ENCODE peak calls at places on chromosomes 5 and 9, in four cellular contexts. T is esophagus squamous epithelium, Z is mucosa of descending colon, I is progenitor cell of endocrine pancreas. C is an unnamed sample.

GRCh38 chr5:177301503-177302165 is 1.9 kb downstream of the RAB24 start:
- DNase-seq in T (no peak), Z (peak), I (no peak), C (no peak)

GRCh38 chr5:68272289-68272688 is 56.7 kb downstream of the PIK3R1 start:
- DNase-seq in T (no peak), Z (no peak), I (no peak), C (no peak)

GRCh38 chr9:128553695-128554094 is 1.3 kb downstream of the SPTAN1 start:
- DNase-seq in T (no peak), Z (no peak), I (no peak), C (no peak)

GRCh38 chr9:130284249-130284625 is 18.7 kb downstream of the HMCN2 start:
- DNase-seq in T (no peak), Z (no peak), I (no peak), C (no peak)

GRCh38 chr5:157562111-157562581 is 13.4 kb downstream of the ADAM19 start:
- DNase-seq in T (no peak), Z (no peak), I (no peak), C (no peak)

GRCh38 chr5:171675511-171675910 is 110.1 kb upstream of the SMIM23 start:
- DNase-seq in T (no peak), Z (no peak), I (no peak), C (no peak)

GRCh38 chr5:130021000-130021399 is 116.7 kb downstream of the CHSY3 start:
- DNase-seq in T (no peak), Z (no peak), I (no peak), C (no peak)

GRCh38 chr9:36974731-36975130 is 59.3 kb downstream of the PAX5 start:
- DNase-seq in T (no peak), Z (no peak), I (no peak), C (no peak)

GRCh38 chr9:118686940-118687339 is 682.3 kb downstream of the BRINP1 start:
- DNase-seq in T (no peak), Z (no peak), I (no peak), C (no peak)

GRCh38 chr9:70093944-70094343 is 50.3 kb downstream of the MAMDC2 start:
- DNase-seq in T (no peak), Z (no peak), I (no peak), C (no peak)

GRCh38 chr5:79795764-79796398 is 106.2 kb downstream of the CMYA5 start:
- DNase-seq in T (no peak), Z (no peak), I (no peak), C (no peak)

GRCh38 chr5:77514457-77514856 is 22.3 kb upstream of the WDR41 start:
- DNase-seq in T (no peak), Z (no peak), I (no peak), C (no peak)

GRCh38 chr9:79731483-79731882 is 159.7 kb downstream of the TLE4 start:
- DNase-seq in T (no peak), Z (no peak), I (no peak), C (no peak)

GRCh38 chr5:118863345-118863744 is 125.0 kb downstream of the DTWD2 start:
- DNase-seq in T (no peak), Z (no peak), I (no peak), C (no peak)

GRCh38 chr9:20066120-20066519 is 277.3 kb upstream of the SLC24A2 start:
- DNase-seq in T (no peak), Z (no peak), I (no peak), C (no peak)

GRCh38 chr5:177336112-177336511 is 15.4 kb downstream of the LMAN2 start:
- DNase-seq in T (no peak), Z (peak), I (no peak), C (no peak)

GRCh38 chr9:135714242-135715055 is 12.5 kb downstream of the KCNT1 start:
- DNase-seq in T (no peak), Z (no peak), I (peak), C (no peak)

GRCh38 chr9:129384138-129384886 is 206.3 kb upstream of the IER5L start:
- DNase-seq in T (no peak), Z (peak), I (no peak), C (no peak)

GRCh38 chr5:7330141-7330712 is 65.7 kb upstream of the ADCY2 start:
- DNase-seq in T (no peak), Z (no peak), I (no peak), C (no peak)

GRCh38 chr5:9562101-9562500 is 16.2 kb upstream of the SEMA5A start:
- DNase-seq in T (no peak), Z (no peak), I (no peak), C (no peak)

GRCh38 chr9:107405511-107405910 is 84.1 kb downstream of the KLF4 start:
- DNase-seq in T (no peak), Z (no peak), I (no peak), C (no peak)

GRCh38 chr9:133708770-133709611 is 29.2 kb downstream of the SARDH start:
- DNase-seq in T (no peak), Z (peak), I (no peak), C (no peak)

GRCh38 chr9:112371060-112371459 is 8.8 kb upstream of the HSDL2 start:
- DNase-seq in T (no peak), Z (no peak), I (no peak), C (no peak)

GRCh38 chr5:54672867-54673266 is 155.3 kb downstream of the SNX18 start:
- DNase-seq in T (no peak), Z (no peak), I (no peak), C (no peak)

GRCh38 chr5:54671111-54671531 is 153.6 kb downstream of the SNX18 start:
- DNase-seq in T (no peak), Z (no peak), I (no peak), C (no peak)

GRCh38 chr5:54669285-54669684 is 151.7 kb downstream of the SNX18 start:
- DNase-seq in T (no peak), Z (no peak), I (no peak), C (no peak)

GRCh38 chr5:54668096-54668495 is 150.5 kb downstream of the SNX18 start:
- DNase-seq in T (no peak), Z (no peak), I (no peak), C (no peak)

DNA sequence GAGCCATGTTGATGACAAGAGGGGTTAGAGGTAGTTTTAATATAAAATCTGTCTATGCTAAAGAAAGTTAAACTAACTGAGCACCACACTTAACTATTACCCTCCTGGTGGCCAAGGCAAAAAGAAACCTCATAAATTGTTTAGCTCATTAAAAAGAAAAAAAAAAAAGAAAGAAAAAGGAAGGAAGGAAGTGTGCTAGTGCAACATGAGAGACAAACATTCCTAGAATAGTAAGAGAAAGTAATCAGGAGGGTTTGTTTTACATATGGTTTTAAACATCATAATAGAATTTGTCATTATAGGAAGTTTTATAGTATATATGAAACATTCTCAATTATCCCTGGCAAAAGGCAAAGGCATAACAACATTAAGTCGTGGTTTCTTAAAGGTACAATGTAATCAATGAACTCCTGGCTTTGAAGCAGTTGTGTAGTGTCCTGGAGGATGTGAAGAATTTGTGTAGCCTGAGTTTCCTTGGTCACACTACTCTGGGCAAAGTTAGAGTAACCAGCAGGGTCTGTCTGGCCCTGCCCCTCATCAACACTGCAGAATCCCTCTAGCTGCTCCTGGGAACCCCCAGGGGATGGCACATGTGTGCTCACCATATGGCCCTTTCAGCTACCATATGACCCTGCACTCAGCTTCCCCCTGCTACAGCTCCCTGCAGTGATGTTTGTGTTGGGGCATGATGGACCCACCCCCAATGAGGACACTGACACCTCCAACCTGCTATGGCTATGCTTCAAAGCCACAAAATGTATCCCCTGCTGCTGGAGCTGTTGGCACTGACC is 152.5 kb downstream of the SNX18 start:
- DNase-seq in T (no peak), Z (no peak), I (no peak), C (no peak)
- TF ChIP-seq CTCF in T (no peak), Z (no peak), I (no peak), C (no peak)

GRCh38 chr5:52562473-52562872 is 225.2 kb upstream of the ITGA1 start:
- DNase-seq in T (no peak), Z (no peak), I (no peak), C (no peak)

GRCh38 chr5:52564594-52564993 is 223.1 kb upstream of the ITGA1 start:
- DNase-seq in T (no peak), Z (no peak), I (no peak), C (no peak)

DNA sequence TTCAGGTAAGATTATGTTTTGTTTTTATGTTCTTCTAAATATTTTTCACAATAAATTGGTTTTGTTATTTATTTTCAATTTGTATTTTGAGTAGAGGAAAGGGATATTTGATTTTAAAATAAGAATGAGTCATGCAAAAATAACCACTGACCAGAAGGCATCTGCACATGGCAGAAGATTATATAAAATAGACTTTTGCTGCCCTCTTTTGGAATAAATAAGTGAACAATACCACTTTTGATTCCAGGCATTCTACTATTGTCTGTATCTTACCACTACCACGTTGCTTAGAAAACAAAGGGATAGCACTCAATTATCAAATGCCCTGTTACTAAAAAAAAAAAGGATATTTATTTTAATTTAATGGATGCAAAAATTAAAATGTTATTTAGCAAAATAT is 227.3 kb upstream of the ITGA1 start:
- DNase-seq in T (no peak), Z (no peak), I (no peak), C (no peak)
- TF ChIP-seq CTCF in T (no peak), Z (no peak), I (peak), C (no peak)

GRCh38 chr5:56950626-56951130 is 1.2 kb downstream of the MIER3 start:
- DNase-seq in T (no peak), Z (peak), I (no peak), C (peak)
- TF ChIP-seq CTCF in T (no peak), Z (no peak), I (no peak), C (no peak)

DNA sequence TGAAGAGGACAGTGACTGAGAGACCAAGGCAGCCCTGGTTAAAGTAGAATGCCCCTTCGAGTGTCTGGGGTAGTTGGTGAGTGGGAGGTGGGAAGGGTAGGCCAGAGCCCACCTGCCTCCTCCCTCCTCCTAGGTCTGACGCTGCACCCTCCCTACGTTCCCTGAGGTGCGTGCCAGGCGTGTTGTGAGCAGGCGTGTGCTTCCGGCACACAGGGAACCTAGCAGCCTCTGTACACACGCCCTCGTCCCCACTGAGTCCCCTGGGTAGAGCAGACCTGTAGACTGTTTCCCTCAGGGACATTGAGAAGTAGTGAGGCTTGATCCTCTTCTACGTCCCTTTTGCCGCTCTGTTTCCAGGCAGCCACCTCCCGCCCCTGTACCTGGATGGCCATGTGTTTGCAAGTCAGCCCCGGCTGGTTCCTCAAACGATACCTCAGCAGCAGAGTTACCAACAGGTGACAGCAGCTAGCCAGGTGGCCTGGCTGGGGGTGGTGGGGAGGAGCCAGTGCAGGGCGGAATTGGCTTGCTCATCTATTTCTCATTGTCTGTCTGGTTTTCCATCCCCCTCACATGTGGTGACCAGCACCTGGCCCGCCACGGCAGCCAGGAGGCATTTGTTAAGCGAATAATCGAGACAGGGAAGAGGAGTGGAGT is 16.9 kb upstream of the POMT1 start:
- DNase-seq in T (no peak), Z (no peak), I (no peak), C (no peak)
- TF ChIP-seq CTCF in T (no peak), Z (no peak), I (no peak), C (no peak)

GRCh38 chr5:107799306-107799705 is 128.6 kb upstream of the EFNA5 start:
- DNase-seq in T (no peak), Z (no peak), I (no peak), C (no peak)

GRCh38 chr5:107792940-107793339 is 122.2 kb upstream of the EFNA5 start:
- DNase-seq in T (no peak), Z (no peak), I (no peak), C (no peak)

GRCh38 chr5:107801061-107801460 is 130.3 kb upstream of the EFNA5 start:
- DNase-seq in T (no peak), Z (no peak), I (no peak), C (no peak)

GRCh38 chr5:107794731-107795130 is 124.0 kb upstream of the EFNA5 start:
- DNase-seq in T (no peak), Z (no peak), I (no peak), C (no peak)

GRCh38 chr5:107796797-107797196 is 126.1 kb upstream of the EFNA5 start:
- DNase-seq in T (no peak), Z (no peak), I (no peak), C (no peak)
- TF ChIP-seq CTCF in T (no peak), Z (no peak), I (no peak), C (no peak)

DNA sequence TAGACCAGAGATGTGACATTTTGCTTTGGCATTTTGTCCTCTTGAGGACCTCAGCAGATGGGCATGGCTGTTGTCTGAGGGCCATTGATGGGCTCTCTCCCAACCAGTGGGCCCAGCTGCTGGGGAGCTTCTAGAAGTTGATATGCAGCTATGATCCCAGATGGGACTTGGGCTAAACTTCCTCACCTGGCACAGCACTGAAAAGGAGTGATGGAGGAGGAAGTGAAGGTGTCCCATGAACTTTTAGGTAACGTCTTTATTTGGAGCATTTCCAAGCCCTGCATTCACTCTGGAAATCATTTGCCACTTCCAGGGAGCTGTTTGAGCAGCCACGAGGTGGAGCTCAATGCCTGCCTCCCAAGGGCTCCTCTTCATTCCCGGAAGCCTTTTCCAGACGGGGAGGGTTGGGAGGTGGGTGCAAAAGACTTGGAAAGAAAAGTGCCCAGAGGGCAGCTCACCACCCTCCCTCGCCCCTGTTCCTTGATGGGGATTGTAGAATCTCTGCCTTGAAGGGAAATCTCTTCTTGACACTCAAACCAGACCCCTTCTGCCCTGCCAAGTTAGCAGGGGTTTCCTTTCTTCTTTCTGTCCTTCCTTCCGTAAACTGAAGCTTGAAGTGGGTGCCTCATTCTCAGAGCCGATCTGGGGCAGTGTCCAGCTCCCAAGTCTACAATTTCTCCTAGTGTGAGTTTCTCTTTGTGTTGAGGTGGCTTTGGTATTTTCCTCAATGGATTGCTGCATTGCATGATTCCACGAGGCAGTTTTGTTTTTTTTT is 18.1 kb upstream of the NEUROG1 start:
- DNase-seq in T (no peak), Z (peak), I (no peak), C (no peak)
- TF ChIP-seq CTCF in T (peak), Z (no peak), I (peak), C (no peak)

GRCh38 chr9:4117835-4118610 is 181.8 kb downstream of the GLIS3 start:
- DNase-seq in T (no peak), Z (peak), I (no peak), C (peak)
- TF ChIP-seq CTCF in T (peak), Z (no peak), I (peak), C (peak)

GRCh38 chr5:173642191-173642816 is 25.9 kb upstream of the BOD1 start:
- DNase-seq in T (no peak), Z (no peak), I (no peak), C (no peak)

GRCh38 chr5:173638126-173638525 is 21.7 kb upstream of the BOD1 start:
- DNase-seq in T (no peak), Z (no peak), I (no peak), C (no peak)

GRCh38 chr5:173638631-173639030 is 22.2 kb upstream of the BOD1 start:
- DNase-seq in T (no peak), Z (no peak), I (no peak), C (no peak)

GRCh38 chr5:173641171-173641570 is 24.7 kb upstream of the BOD1 start:
- DNase-seq in T (no peak), Z (no peak), I (no peak), C (no peak)

DNA sequence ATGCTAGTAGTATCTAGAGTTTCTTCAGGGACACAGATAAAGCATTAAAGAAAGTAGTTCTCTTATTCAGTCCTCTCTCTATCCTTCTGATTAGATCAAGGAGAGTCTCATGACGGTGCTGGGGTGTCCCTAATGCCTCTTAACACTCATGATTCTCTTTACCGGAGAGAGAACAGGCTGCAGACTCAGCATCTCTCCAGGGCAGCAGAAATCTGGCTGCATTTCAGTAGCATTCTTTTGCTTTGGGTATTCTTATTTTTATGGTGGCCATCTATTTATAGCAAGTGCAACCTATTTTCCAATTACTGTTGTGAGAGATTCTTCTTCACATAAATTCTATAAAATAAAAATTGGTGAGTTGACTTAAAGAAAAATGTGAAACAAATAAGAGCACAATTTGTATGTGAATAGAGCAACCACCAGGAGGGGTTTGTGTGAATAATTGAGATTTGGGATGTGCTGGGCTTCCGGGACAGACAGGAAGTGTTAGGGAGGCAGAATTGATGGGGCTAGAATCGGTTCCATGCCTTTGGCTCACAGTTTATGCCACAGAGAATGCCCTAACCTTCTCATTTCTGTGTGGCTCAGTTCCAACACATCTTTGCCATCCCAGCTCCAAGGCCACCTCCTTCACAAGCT is 23.8 kb upstream of the BOD1 start:
- DNase-seq in T (no peak), Z (no peak), I (no peak), C (no peak)
- TF ChIP-seq CTCF in T (no peak), Z (no peak), I (no peak), C (no peak)

GRCh38 chr5:93902288-93902687 is 160.9 kb upstream of the POU5F2 start:
- DNase-seq in T (no peak), Z (no peak), I (no peak), C (no peak)

GRCh38 chr5:93904917-93905316 is 163.5 kb upstream of the POU5F2 start:
- DNase-seq in T (no peak), Z (no peak), I (no peak), C (no peak)

GRCh38 chr5:93894471-93895354 is 153.3 kb upstream of the POU5F2 start:
- DNase-seq in T (no peak), Z (no peak), I (no peak), C (no peak)

DNA sequence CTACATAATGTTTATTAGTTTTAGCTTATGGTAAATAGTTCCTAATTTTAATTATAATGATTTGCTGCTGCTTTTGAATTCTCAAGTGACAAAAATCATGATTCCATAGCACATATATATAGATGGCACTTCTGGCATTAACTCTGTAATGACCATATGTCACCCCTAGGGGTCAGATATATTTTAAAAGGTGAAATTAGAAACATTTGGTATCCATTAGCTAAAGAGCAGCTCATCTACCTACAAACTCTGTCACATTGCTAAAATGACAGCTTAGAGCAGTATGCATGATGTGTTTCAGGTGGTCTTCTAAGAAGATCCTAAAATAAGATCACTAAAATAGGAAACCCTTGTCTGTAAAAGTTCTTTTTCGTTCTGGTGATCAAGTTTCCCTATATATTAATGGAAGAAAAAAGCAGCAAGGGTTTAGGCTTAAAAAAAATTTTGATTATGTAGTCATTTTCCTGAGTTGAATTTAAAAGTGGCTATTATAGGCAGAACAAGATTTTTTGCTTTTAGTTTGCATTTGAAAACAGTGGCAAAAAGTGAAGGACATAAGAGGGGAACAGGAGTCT is 157.7 kb upstream of the POU5F2 start:
- DNase-seq in T (no peak), Z (no peak), I (no peak), C (no peak)
- TF ChIP-seq CTCF in T (peak), Z (no peak), I (peak), C (peak)

C was measured in natural killer cell.